ENCODE peak calls at places on chromosome 7, in ten cellular contexts. E is brain microvascular endothelial cell; C is tibial artery; S is lower lobe of right lung; G is CD4-positive, alpha-beta T cell; V is AG04450; M is neural progenitor cell; A is dorsolateral prefrontal cortex; D is CD8-positive, alpha-beta T cell; U is cardiac muscle cell. O is an unnamed sample.

GRCh38 chr7:140577656-140578055 is 63.0 kb downstream of the DENND2A start:
- DNase-seq in U (no peak), D (no peak), A (no peak), G (no peak), C (no peak), E (no peak), S (no peak), M (no peak), V (no peak), O (no peak)

GRCh38 chr7:135168489-135169140 is 1.9 kb downstream of the CYREN start:
- DNase-seq in D (no peak), S (no peak), C (no peak), E (no peak), A (no peak), V (no peak), U (no peak), G (no peak), M (no peak), O (no peak)

GRCh38 chr7:30918676-30919075 is 7.0 kb downstream of the AQP1 start:
- DNase-seq in G (no peak), A (no peak), V (no peak), D (no peak), M (no peak), U (no peak), C (peak), S (peak), E (no peak), O (no peak)

GRCh38 chr7:17532861-17533404 is 234.5 kb downstream of the AHR start:
- DNase-seq in D (no peak), A (no peak), G (no peak), M (no peak), S (no peak), V (no peak), E (peak), U (peak), C (no peak), O (peak)

GRCh38 chr7:130838738-130839137 is 104.7 kb upstream of the KLF14 start:
- DNase-seq in G (no peak), S (no peak), U (peak), V (peak), E (peak), D (no peak), A (no peak), C (no peak), M (no peak), O (peak)

GRCh38 chr7:134854816-134855215 is 75.4 kb downstream of the CALD1 start:
- DNase-seq in V (no peak), U (peak), C (no peak), G (no peak), D (no peak), E (no peak), S (no peak), M (no peak), A (no peak), O (no peak)

GRCh38 chr7:151702961-151703360 is 174.0 kb downstream of the PRKAG2 start:
- DNase-seq in S (no peak), D (no peak), A (no peak), V (no peak), E (no peak), C (no peak), G (no peak), M (no peak), U (no peak), O (no peak)

GRCh38 chr7:43758861-43759683 is 592 bp downstream of the BLVRA start:
- DNase-seq in M (peak), U (peak), S (peak), D (peak), A (no peak), G (peak), V (no peak), C (peak), E (peak), O (peak)

GRCh38 chr7:25854608-25855497 is 297.1 kb upstream of the NFE2L3 start:
- DNase-seq in S (no peak), M (peak), U (peak), G (no peak), D (no peak), E (peak), C (peak), A (no peak), V (peak), O (peak)

GRCh38 chr7:21965318-21965717 is 19.6 kb upstream of the CDCA7L start:
- DNase-seq in E (no peak), G (no peak), V (no peak), S (no peak), C (no peak), D (no peak), U (no peak), M (no peak), A (no peak), O (no peak)

GRCh38 chr7:131370523-131370968 is 42.9 kb downstream of the MKLN1 start:
- DNase-seq in U (peak), A (no peak), E (peak), C (no peak), M (peak), D (peak), G (no peak), S (no peak), V (no peak), O (no peak)

GRCh38 chr7:158289761-158290523 is 297.7 kb downstream of the PTPRN2 start:
- DNase-seq in E (no peak), S (no peak), V (no peak), A (no peak), G (no peak), U (no peak), M (no peak), D (no peak), C (peak), O (no peak)

GRCh38 chr7:127550247-127550646 is 35.1 kb downstream of the GCC1 start:
- DNase-seq in V (no peak), D (no peak), G (no peak), S (no peak), C (no peak), M (no peak), A (no peak), E (no peak), U (no peak), O (no peak)

GRCh38 chr7:14424675-14425074 is 435.2 kb upstream of the ETV1 start:
- DNase-seq in S (no peak), A (no peak), G (no peak), M (no peak), V (no peak), E (no peak), D (no peak), U (no peak), C (no peak), O (no peak)

GRCh38 chr7:106623846-106624245 is 37.1 kb downstream of the CCDC71L start:
- DNase-seq in V (peak), S (no peak), M (no peak), A (no peak), U (peak), D (no peak), E (peak), C (peak), G (no peak), O (peak)

GRCh38 chr7:130409722-130410072 is 29.4 kb downstream of the CPA1 start:
- DNase-seq in E (peak), D (no peak), C (no peak), A (no peak), G (no peak), U (no peak), S (no peak), M (no peak), V (no peak), O (no peak)

GRCh38 chr7:137953692-137954470 is 48.0 kb downstream of the CREB3L2 start:
- DNase-seq in C (no peak), E (peak), G (no peak), M (peak), A (no peak), V (no peak), U (peak), S (no peak), D (no peak), O (peak)

GRCh38 chr7:151549644-151550043 is 29.9 kb upstream of the RHEB start:
- DNase-seq in C (no peak), M (no peak), G (no peak), A (no peak), E (no peak), U (no peak), V (no peak), S (no peak), D (no peak), O (no peak)

GRCh38 chr7:93092757-93093370 is 24.9 kb downstream of the SAMD9 start:
- DNase-seq in S (no peak), M (peak), V (peak), U (peak), A (no peak), E (peak), C (no peak), D (no peak), G (no peak), O (no peak)

GRCh38 chr7:8014399-8014798 is 45.8 kb downstream of the GLCCI1 start:
- DNase-seq in A (no peak), C (no peak), V (no peak), D (no peak), E (no peak), S (no peak), M (no peak), G (no peak), U (no peak), O (no peak)

GRCh38 chr7:54986716-54987115 is 32.1 kb upstream of the EGFR start:
- DNase-seq in A (no peak), G (no peak), U (no peak), E (no peak), D (no peak), V (no peak), S (no peak), C (no peak), M (no peak), O (no peak)

GRCh38 chr7:17298840-17299476 is 506 bp downstream of the AHR start:
- DNase-seq in U (peak), A (peak), V (no peak), M (peak), D (peak), S (peak), G (peak), E (no peak), C (peak), O (peak)

GRCh38 chr7:96827701-96828100 is 118.1 kb upstream of the SEM1 start:
- DNase-seq in V (no peak), G (no peak), S (no peak), C (no peak), A (no peak), U (no peak), D (no peak), M (peak), E (no peak), O (no peak)

GRCh38 chr7:5421626-5422323 is 1.9 kb downstream of the TNRC18 start:
- DNase-seq in M (peak), D (no peak), C (peak), U (peak), G (no peak), V (no peak), A (no peak), E (peak), S (peak), O (no peak)

GRCh38 chr7:41487229-41487861 is 215.5 kb downstream of the INHBA start:
- DNase-seq in M (no peak), G (no peak), V (no peak), U (peak), E (no peak), C (no peak), S (no peak), A (no peak), D (no peak), O (no peak)
- H3K27ac ChIP-seq in M (no peak), G (no peak), V (no peak), U (no peak), E (no peak), C (no peak), S (no peak), A (no peak), D (no peak), O (no peak)

GRCh38 chr7:100465702-100466311 is 1.7 kb upstream of the SPACDR start:
- DNase-seq in G (no peak), U (peak), D (no peak), M (peak), A (peak), V (no peak), S (peak), C (peak), E (peak), O (peak)
- TF ChIP-seq CTCF in G (no peak), U (peak), D (no peak), M (peak), A (peak), V (peak), S (peak), C (peak), E (peak), O (peak)

DNA sequence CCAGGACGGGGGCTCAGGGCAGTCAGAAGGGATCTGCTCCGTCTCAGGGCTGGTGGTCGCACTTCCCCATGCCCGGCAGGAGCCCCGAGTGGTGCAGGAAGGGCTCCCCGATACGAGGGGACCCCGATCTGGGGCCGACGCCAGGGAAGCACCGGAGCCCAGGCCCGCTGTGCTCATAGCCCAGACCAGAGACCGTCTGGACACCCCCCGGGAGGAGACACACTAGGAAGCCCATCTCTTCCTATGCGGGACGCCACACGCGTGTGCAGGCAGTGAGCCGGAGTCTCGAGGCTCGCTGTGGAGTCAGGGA is 39.7 kb upstream of the PDGFA start:
- DNase-seq in M (no peak), S (no peak), A (no peak), U (no peak), E (no peak), V (no peak), G (no peak), C (no peak), D (no peak), O (no peak)
- H3K27ac ChIP-seq in M (no peak), S (no peak), A (no peak), U (no peak), E (no peak), V (no peak), G (no peak), C (peak), D (no peak), O (no peak)

DNA sequence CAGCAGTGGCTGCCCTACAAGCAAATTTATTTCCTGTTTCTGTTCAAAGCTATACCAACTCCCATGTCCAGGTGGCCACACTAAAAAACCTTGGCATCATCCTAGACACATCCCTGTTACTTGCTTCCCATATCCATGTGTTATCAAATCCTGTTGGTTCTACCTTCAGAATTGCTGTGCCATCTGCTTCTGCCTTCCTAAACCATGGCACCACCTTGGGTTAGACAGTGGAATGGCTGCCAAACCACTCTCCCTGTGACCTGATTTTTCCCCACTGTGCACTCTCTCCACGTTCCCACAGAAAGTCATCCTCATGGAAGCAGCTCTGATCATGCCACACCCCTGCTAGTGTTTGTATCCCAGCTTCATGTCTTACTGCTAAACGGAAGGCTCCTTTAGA is 697.6 kb upstream of the GALNT17 start:
- DNase-seq in C (no peak), U (no peak), V (no peak), E (no peak), G (no peak), D (no peak), M (no peak), A (no peak), S (no peak), O (peak)
- TF ChIP-seq CTCF in C (no peak), U (no peak), V (no peak), E (no peak), G (no peak), D (no peak), M (peak), A (no peak), S (no peak), O (no peak)

GRCh38 chr7:2257046-2257551 is 15.1 kb downstream of the NUDT1 start:
- DNase-seq in A (no peak), U (no peak), E (no peak), S (no peak), G (no peak), M (no peak), D (no peak), C (no peak), V (no peak), O (no peak)
- H3K27ac ChIP-seq in A (no peak), U (no peak), E (no peak), S (no peak), G (no peak), M (no peak), D (no peak), C (no peak), V (no peak), O (no peak)